ENCODE peak calls at places on chromosomes 2 and 18, in eight cellular contexts. G is Calu3; V is HS-5; J is AG08395; Q is NCI-H2081; K is activated CD8-positive, alpha-beta memory T cell treated with anti-CD3 and anti-CD28 coated beads, Interleukin-2, amount 10 ng/mL, durations not matched to agents 7 days and 5 days; U is ureter; F is amniotic stem cell. S is an unnamed sample.

GRCh38 chr18:70249118-70249517 is 39.7 kb upstream of the SOCS6 start:
- DNase-seq in G (no peak), V (no peak), J (peak; percentile 17), Q (no peak), K (no peak), U (no peak), F (no peak), S (no peak)

GRCh38 chr2:151918308-151918707 is 90.1 kb upstream of the ARL5A start:
- DNase-seq in G (no peak), V (no peak), J (no peak), Q (no peak), K (no peak), U (no peak), F (no peak), S (peak; percentile 29)

GRCh38 chr18:14975431-14975830 is 227.5 kb downstream of the ANKRD30B start:
- DNase-seq in G (no peak), V (no peak), J (no peak), Q (no peak), K (no peak), U (no peak), F (no peak), S (no peak)

GRCh38 chr2:197248001-197248401 is 62.6 kb downstream of the ANKRD44 start:
- DNase-seq in G (no peak), V (no peak), J (no peak), Q (no peak), K (no peak), U (no peak), F (no peak), S (no peak)

GRCh38 chr18:56884511-56884910 is 233.4 kb downstream of the WDR7 start:
- DNase-seq in G (no peak), V (no peak), J (no peak), Q (no peak), K (no peak), U (no peak), F (no peak), S (no peak)

GRCh38 chr2:105081006-105081701 is 43.3 kb downstream of the MRPS9 start:
- DNase-seq in G (no peak), V (no peak), J (no peak), Q (no peak), K (no peak), U (no peak), F (no peak), S (no peak)

GRCh38 chr2:393711-394696 is 106.1 kb upstream of the ALKAL2 start:
- DNase-seq in G (peak; percentile 37), V (no peak), J (peak; percentile 11), Q (no peak), K (peak; percentile 86), U (no peak), F (no peak), S (no peak)

GRCh38 chr2:235618039-235618438 is 124.2 kb downstream of the AGAP1 start:
- DNase-seq in G (no peak), V (no peak), J (peak; percentile 30), Q (no peak), K (no peak), U (no peak), F (peak; percentile 66), S (no peak)

GRCh38 chr18:63111549-63112402 is 207.8 kb downstream of the BCL2 start:
- DNase-seq in G (peak; percentile 25), V (no peak), J (no peak), Q (no peak), K (no peak), U (no peak), F (no peak), S (peak; percentile 51)

S was measured in tibial artery.